ENCODE peak calls at places on chromosomes 3 and 15, in nine cellular contexts. E is NCI-H187 treated with DMSO at 0.1 percent for 48 hours; H is D341Med; K is activated CD4-positive, alpha-beta T cell treated with anti-CD3 and anti-CD28 coated beads, Interleukin-2, amount 50 U/mL, for 1 hour; Y is activated CD8-positive, alpha-beta memory T cell treated with anti-CD3 and anti-CD28 coated beads for 24 hours; S is iPS-NIHi11; A is NCI-H1092; N is iris pigment epithelial cell; V is SK-N-SH. T is an unnamed sample.
A peak's percentile ranks its signal among the peaks of the same experiment; 100 is the strongest.

GRCh38 chr3:127218457-127218922 is 25.6 kb downstream of the PRR23E start:
- DNase-seq in S (no peak), H (no peak), K (no peak), N (no peak), V (no peak), E (no peak), A (no peak), Y (no peak), T (no peak)

GRCh38 chr3:197847866-197848401 is 56.9 kb downstream of the LRCH3 start:
- DNase-seq in S (no peak), N (peak; percentile 34), K (no peak), Y (no peak), E (peak; percentile 80), V (no peak), A (no peak), H (no peak), T (no peak)

GRCh38 chr15:80695911-80696651 is 971 bp downstream of the ABHD17C start:
- DNase-seq in N (peak; percentile 32), S (peak; percentile 42), Y (peak; percentile 78), H (peak; percentile 71), E (no peak), A (no peak), K (peak; percentile 5), V (peak; percentile 53), T (peak; percentile 58)

GRCh38 chr3:114809668-114810413 is 337.2 kb downstream of the ZBTB20 start:
- DNase-seq in K (no peak), N (peak; percentile 71), H (no peak), Y (no peak), E (no peak), S (no peak), A (no peak), V (no peak), T (peak; percentile 5)

GRCh38 chr3:6809349-6809748 is 51.6 kb upstream of the GRM7 start:
- DNase-seq in H (no peak), K (no peak), S (no peak), Y (no peak), A (no peak), E (no peak), V (no peak), N (no peak), T (no peak)

GRCh38 chr3:45041666-45042065 is 15.6 kb downstream of the CLEC3B start:
- DNase-seq in A (no peak), H (no peak), K (no peak), V (no peak), E (no peak), N (no peak), S (no peak), Y (no peak), T (no peak)

GRCh38 chr3:54841461-54841860 is 86.4 kb downstream of the LRTM1 start:
- DNase-seq in K (no peak), E (no peak), V (no peak), S (no peak), A (no peak), H (no peak), N (no peak), Y (no peak), T (no peak)

GRCh38 chr15:77542491-77543001 is 90.2 kb downstream of the LINGO1 start:
- DNase-seq in H (no peak), N (peak; percentile 12), K (no peak), S (no peak), E (no peak), A (no peak), V (no peak), Y (peak; percentile 59), T (peak; percentile 68)

GRCh38 chr3:16494906-16495580 is 18.5 kb downstream of the RFTN1 start:
- DNase-seq in K (no peak), A (no peak), V (peak; percentile 55), Y (no peak), S (no peak), N (no peak), E (no peak), H (no peak), T (no peak)

GRCh38 chr15:80152896-80153876 is at the start of gene FAH:
- DNase-seq in N (peak; percentile 69), K (peak; percentile 25), Y (peak; percentile 79), V (peak; percentile 44), A (no peak), S (peak; percentile 49), H (no peak), E (no peak), T (peak; percentile 63)

GRCh38 chr15:62951481-62951880 is 91.1 kb upstream of the TPM1 start:
- DNase-seq in V (no peak), H (no peak), S (no peak), A (no peak), E (no peak), Y (no peak), K (no peak), N (no peak), T (no peak)

GRCh38 chr15:60928210-60928609 is 300.9 kb downstream of the RORA start:
- DNase-seq in E (no peak), H (no peak), A (no peak), N (no peak), Y (no peak), S (no peak), V (no peak), K (no peak), T (no peak)

GRCh38 chr3:169152319-169152718 is 511.2 kb downstream of the MECOM start:
- DNase-seq in A (no peak), K (no peak), Y (no peak), S (no peak), V (peak; percentile 26), N (no peak), E (no peak), H (no peak), T (no peak)

GRCh38 chr3:52528596-52529375 is 4.9 kb downstream of the NT5DC2 start:
- DNase-seq in E (no peak), N (no peak), Y (no peak), V (no peak), K (no peak), A (no peak), S (peak; percentile 17), H (no peak), T (no peak)

GRCh38 chr3:9352917-9353823 is 9.7 kb upstream of the THUMPD3 start:
- DNase-seq in Y (peak; percentile 64), H (peak; percentile 75), N (peak; percentile 72), K (peak; percentile 54), V (peak; percentile 70), E (no peak), A (peak; percentile 28), S (peak; percentile 78), T (peak; percentile 44)

GRCh38 chr15:98375513-98376360 is 272.6 kb upstream of the IGF1R start:
- DNase-seq in V (no peak), S (no peak), E (no peak), K (no peak), Y (no peak), A (no peak), N (no peak), H (no peak), T (no peak)

GRCh38 chr3:65573548-65574116 is 465.1 kb downstream of the MAGI1 start:
- DNase-seq in K (no peak), H (no peak), A (no peak), Y (no peak), V (no peak), E (no peak), S (no peak), N (no peak), T (peak; percentile 41)

GRCh38 chr15:30023798-30024295 is 58.9 kb upstream of the GOLGA8J start:
- DNase-seq in Y (no peak), A (no peak), E (no peak), K (no peak), V (no peak), H (no peak), N (peak; percentile 83), S (no peak), T (no peak)

GRCh38 chr3:184255291-184256039 is 5.9 kb downstream of the CAMK2N2 start:
- DNase-seq in K (no peak), A (no peak), S (no peak), E (no peak), N (no peak), Y (no peak), H (peak; percentile 84), V (no peak), T (peak; percentile 86)

GRCh38 chr3:13480340-13481318 is 523 bp downstream of the HDAC11 start:
- DNase-seq in A (no peak), V (no peak), Y (no peak), H (no peak), K (peak; percentile 22), N (peak; percentile 11), E (no peak), S (no peak), T (peak; percentile 11)

GRCh38 chr3:32257042-32257441 is 18.6 kb downstream of the CMTM8 start:
- DNase-seq in S (no peak), E (no peak), H (no peak), K (no peak), Y (no peak), N (no peak), A (no peak), V (no peak), T (no peak)

GRCh38 chr3:72728958-72729467 is 119.2 kb downstream of the SHQ1 start:
- DNase-seq in K (no peak), A (peak; percentile 14), N (no peak), H (no peak), S (no peak), E (no peak), V (peak; percentile 25), Y (no peak), T (no peak)

GRCh38 chr3:50600141-50600753 is 11.3 kb downstream of the CISH start:
- DNase-seq in S (no peak), H (no peak), K (no peak), A (no peak), V (no peak), E (no peak), N (no peak), Y (peak; percentile 82), T (no peak)

GRCh38 chr3:11185564-11186317 is 31.4 kb downstream of the HRH1 start:
- DNase-seq in Y (no peak), K (no peak), A (no peak), N (peak; percentile 91), V (no peak), E (no peak), S (peak; percentile 38), H (no peak), T (peak; percentile 90)

GRCh38 chr15:70101459-70102113 is 3.9 kb upstream of the TLE3 start:
- DNase-seq in E (peak; percentile 81), K (no peak), V (peak; percentile 71), N (peak; percentile 97), A (peak; percentile 67), H (peak; percentile 84), Y (no peak), S (peak; percentile 79), T (peak; percentile 74)

GRCh38 chr3:14467723-14468620 is 65.6 kb downstream of the SLC6A6 start:
- DNase-seq in S (peak; percentile 95), V (peak; percentile 92), N (no peak), Y (peak; percentile 81), A (no peak), E (no peak), K (peak; percentile 51), H (peak; percentile 85), T (no peak)